ENCODE peak calls at places on chromosomes 3 and 15, in six cellular contexts. J is AG04450, I is uterus, Y is breast epithelium, R is stomach, M is H7. Z is an unnamed sample.

GRCh38 chr3:58236527-58237237 is 910 bp upstream of the ABHD6 start:
- DNase-seq in J (no peak), I (no peak), Y (no peak), R (no peak), M (peak; percentile 60), Z (no peak)

GRCh38 chr3:64224826-64225606 is at the start of gene PRICKLE2:
- DNase-seq in J (peak; percentile 60), I (peak; percentile 78), Y (peak; percentile 64), R (peak; percentile 67), M (peak; percentile 41), Z (peak; percentile 61)

GRCh38 chr3:134250717-134251220 is at the start of gene RYK:
- DNase-seq in J (peak; percentile 10), I (peak; percentile 67), Y (peak; percentile 76), R (peak; percentile 84), M (peak; percentile 94), Z (peak; percentile 89)

GRCh38 chr3:46566040-46566631 is at the start of gene LRRC2:
- DNase-seq in J (peak; percentile 23), I (peak; percentile 74), Y (no peak), R (peak; percentile 73), M (peak; percentile 80), Z (peak; percentile 59)

GRCh38 chr3:169627789-169628188 is 35.7 kb downstream of the MECOM start:
- DNase-seq in J (no peak), I (no peak), Y (no peak), R (peak; percentile 59), M (peak; percentile 15), Z (no peak)

GRCh38 chr3:163626753-163627152 is 1451.5 kb downstream of the SI start:
- DNase-seq in J (no peak), I (no peak), Y (no peak), R (no peak), M (no peak), Z (no peak)

GRCh38 chr3:101184111-101184510 is 136.3 kb downstream of the IMPG2 start:
- DNase-seq in J (no peak), I (no peak), Y (no peak), R (no peak), M (no peak), Z (peak; percentile 11)

GRCh38 chr15:81268881-81269601 is 54.9 kb downstream of the STARD5 start:
- DNase-seq in J (no peak), I (no peak), Y (no peak), R (no peak), M (no peak), Z (no peak)

GRCh38 chr3:167330993-167331392 is 49.1 kb downstream of the ZBBX start:
- DNase-seq in J (no peak), I (no peak), Y (no peak), R (no peak), M (no peak), Z (no peak)

GRCh38 chr15:66659384-66659783 is 42.7 kb upstream of the SMAD6 start:
- DNase-seq in J (no peak), I (no peak), Y (no peak), R (no peak), M (no peak), Z (no peak)

GRCh38 chr3:308597-309321 is 112.2 kb downstream of the CHL1 start:
- DNase-seq in J (no peak), I (no peak), Y (no peak), R (no peak), M (peak; percentile 21), Z (no peak)

GRCh38 chr15:46127361-46127874 is 492.6 kb downstream of the SQOR start:
- DNase-seq in J (peak; percentile 70), I (no peak), Y (no peak), R (no peak), M (no peak), Z (no peak)

GRCh38 chr3:22893631-22894377 is 309.3 kb upstream of the UBE2E2 start:
- DNase-seq in J (no peak), I (peak; percentile 26), Y (no peak), R (no peak), M (no peak), Z (no peak)

GRCh38 chr3:32438596-32439344 is 47.1 kb downstream of the CMTM7 start:
- DNase-seq in J (no peak), I (no peak), Y (no peak), R (no peak), M (no peak), Z (no peak)

GRCh38 chr3:72274511-72275295 is 489.8 kb upstream of the PROK2 start:
- DNase-seq in J (peak; percentile 51), I (peak; percentile 73), Y (no peak), R (peak; percentile 62), M (no peak), Z (peak; percentile 44)

GRCh38 chr3:52244061-52244628 is 1.4 kb upstream of the PPM1M start:
- DNase-seq in J (no peak), I (peak; percentile 16), Y (no peak), R (peak; percentile 42), M (peak; percentile 41), Z (peak; percentile 52)

GRCh38 chr3:80374423-80374822 is 606.6 kb upstream of the ROBO1 start:
- DNase-seq in J (no peak), I (no peak), Y (no peak), R (no peak), M (no peak), Z (no peak)

GRCh38 chr3:31402118-31402517 is 130.6 kb upstream of the STT3B start:
- DNase-seq in J (no peak), I (no peak), Y (no peak), R (no peak), M (no peak), Z (no peak)

GRCh38 chr3:29065211-29065785 is 215.6 kb upstream of the RBMS3 start:
- DNase-seq in J (peak; percentile 97), I (peak; percentile 56), Y (peak; percentile 53), R (peak; percentile 69), M (peak; percentile 8), Z (peak; percentile 3)

GRCh38 chr3:14082108-14082657 is 42.5 kb downstream of the CHCHD4 start:
- DNase-seq in J (no peak), I (no peak), Y (no peak), R (no peak), M (no peak), Z (no peak)

GRCh38 chr3:88469216-88469615 is 319.5 kb downstream of the C3orf38 start:
- DNase-seq in J (no peak), I (no peak), Y (no peak), R (no peak), M (no peak), Z (no peak)

GRCh38 chr3:63940389-63940757 is 28.2 kb upstream of the SCAANT1 start:
- DNase-seq in J (peak; percentile 50), I (no peak), Y (no peak), R (no peak), M (no peak), Z (no peak)

GRCh38 chr3:141746962-141747361 is 8.9 kb downstream of the RNF7 start:
- DNase-seq in J (no peak), I (no peak), Y (no peak), R (no peak), M (no peak), Z (no peak)

DNA sequence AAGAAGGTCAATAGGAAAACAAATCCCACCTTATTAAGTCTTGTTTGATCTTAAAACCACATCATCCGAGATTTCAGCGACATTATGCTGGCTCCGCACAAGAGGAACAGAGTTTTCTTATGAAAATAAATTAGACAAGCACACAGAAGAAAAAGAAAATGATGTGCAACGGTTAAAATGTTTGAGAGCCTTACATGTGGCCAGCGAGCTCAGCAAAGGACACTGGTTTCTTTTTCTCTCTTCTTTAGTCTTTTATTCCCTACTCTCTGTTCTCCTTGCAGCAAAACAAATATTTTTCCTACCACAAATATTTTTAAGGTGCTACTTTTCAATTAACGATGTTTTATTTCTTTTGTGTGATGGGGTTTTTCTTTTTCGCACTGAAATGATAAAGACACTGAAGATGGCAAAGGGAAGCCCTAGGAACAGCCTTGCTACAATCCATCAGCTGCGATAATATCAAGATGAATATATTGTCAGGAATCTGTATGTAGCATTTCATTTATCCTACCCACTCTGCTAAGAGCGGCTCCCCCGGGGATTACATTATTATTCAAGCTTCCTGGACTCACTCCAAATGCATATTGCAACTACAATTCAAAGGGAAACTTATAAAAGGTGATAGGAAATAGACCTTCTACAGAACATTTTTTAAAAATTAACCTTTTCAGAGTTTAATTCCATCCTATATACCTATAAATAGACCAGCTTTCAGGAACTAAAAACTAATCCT is 72.9 kb downstream of the ANXA2 start:
- DNase-seq in J (no peak), I (no peak), Y (no peak), R (no peak), M (no peak), Z (peak; percentile 21)
- H3K27me3 ChIP-seq in J (peaks cover 40% of the 10 kb centered on the region), I (no peaks in the 10 kb centered on the region), Y (no peaks in the 10 kb centered on the region), R (no peaks in the 10 kb centered on the region), M (no peaks in the 10 kb centered on the region), Z (peaks cover 52% of the 10 kb centered on the region)

DNA sequence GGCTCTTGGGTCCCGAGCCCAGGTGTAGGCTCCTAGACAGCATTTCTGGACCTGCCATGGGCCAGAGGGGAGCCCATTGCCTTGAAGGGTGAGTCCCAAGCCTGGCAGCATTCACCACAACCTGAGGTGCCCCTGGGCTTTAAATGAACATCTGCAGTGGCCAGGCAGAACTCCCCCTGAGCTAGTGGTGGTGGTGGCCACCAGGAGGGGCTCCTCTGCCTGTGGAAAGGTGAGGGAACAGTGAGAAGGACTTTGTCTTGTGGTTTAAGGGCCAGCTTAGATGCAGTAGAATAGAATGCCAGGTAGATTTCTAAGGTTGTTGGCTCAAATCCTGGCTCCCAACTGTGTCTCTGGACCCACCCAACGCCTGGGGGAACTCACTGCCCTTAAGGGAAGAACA is 55.6 kb downstream of the CASR start:
- DNase-seq in J (no peak), I (no peak), Y (no peak), R (no peak), M (no peak), Z (no peak)
- H3K27me3 ChIP-seq in J (peaks cover 3% of the 10 kb centered on the region), I (no peaks in the 10 kb centered on the region), Y (no peaks in the 10 kb centered on the region), R (no peaks in the 10 kb centered on the region), M (no peaks in the 10 kb centered on the region), Z (peaks cover 29% of the 10 kb centered on the region)

DNA sequence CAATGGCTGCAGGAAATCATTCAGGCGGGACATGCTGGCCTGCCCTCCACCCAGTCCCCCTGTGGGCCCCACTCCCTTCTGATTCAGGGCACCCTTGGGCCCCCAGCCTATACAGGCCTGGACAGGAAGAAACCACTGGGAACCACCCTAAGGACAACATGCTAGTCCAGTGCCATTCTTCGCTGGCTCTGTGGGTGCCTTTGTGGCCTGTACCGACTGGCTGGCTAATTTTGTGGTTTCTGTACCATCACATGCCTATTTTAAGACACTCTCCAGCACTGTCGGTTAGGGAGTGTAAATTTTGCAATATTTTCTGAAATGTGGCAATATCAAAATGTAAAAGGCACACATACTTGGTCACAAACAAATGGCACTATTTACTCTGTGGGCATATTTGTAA is 61.4 kb upstream of the POLG start:
- DNase-seq in J (no peak), I (no peak), Y (no peak), R (no peak), M (no peak), Z (no peak)
- H3K27me3 ChIP-seq in J (peaks cover 71% of the 10 kb centered on the region), I (peaks cover 14% of the 10 kb centered on the region), Y (peaks cover 2% of the 10 kb centered on the region), R (peaks cover 15% of the 10 kb centered on the region), M (peaks cover 98% of the 10 kb centered on the region), Z (no peaks in the 10 kb centered on the region)

GRCh38 chr15:69631005-69631404 is 178.4 kb downstream of the RPLP1 start:
- DNase-seq in J (no peak), I (no peak), Y (no peak), R (no peak), M (no peak), Z (no peak)
- H3K27me3 ChIP-seq in J (peaks cover 30% of the 10 kb centered on the region), I (no peaks in the 10 kb centered on the region), Y (no peaks in the 10 kb centered on the region), R (no peaks in the 10 kb centered on the region), M (no peaks in the 10 kb centered on the region), Z (peaks cover 57% of the 10 kb centered on the region)